ENCODE peak calls at places on chromosomes 11 and 22, in six cellular contexts. V is HTR-8/SVneo; Q is right lobe of liver; E is fibroblast of mammary gland; K is GM04504; U is activated naive CD4-positive, alpha-beta T cell treated with anti-CD3 and anti-CD28 coated beads, Interleukin-2, amount 10 ng/mL, durations not matched to agents 7 days and 5 days. R is an unnamed sample.

GRCh38 chr11:69533296-69534165 is 52.1 kb downstream of the LINC01488 start:
- DNase-seq in E (no peak), K (no peak), V (no peak), Q (no peak), U (no peak), R (no peak)

GRCh38 chr22:23376256-23376655 is 195.9 kb downstream of the BCR start:
- DNase-seq in K (no peak), Q (no peak), V (peak; percentile 9), E (peak; percentile 17), U (peak; percentile 63), R (no peak)

GRCh38 chr22:39149915-39150847 is 2.3 kb downstream of the CBX7 start:
- DNase-seq in Q (no peak), V (no peak), U (no peak), E (no peak), K (no peak), R (no peak)

GRCh38 chr11:5891216-5891800 is 1.7 kb upstream of the OR52E5 start:
- DNase-seq in U (no peak), V (no peak), E (peak; percentile 15), K (no peak), Q (no peak), R (no peak)

GRCh38 chr22:46472722-46473016 is 64.8 kb downstream of the CELSR1 start:
- DNase-seq in Q (no peak), V (no peak), K (no peak), U (no peak), E (no peak), R (no peak)

GRCh38 chr11:127252321-127252720 is 251.8 kb upstream of the KIRREL3 start:
- DNase-seq in Q (no peak), U (no peak), E (no peak), V (no peak), K (no peak), R (no peak)

GRCh38 chr11:104390696-104391095 is 226.7 kb upstream of the PDGFD start:
- DNase-seq in K (no peak), V (peak; percentile 33), U (no peak), E (no peak), Q (no peak), R (no peak)

GRCh38 chr11:50037282-50037681 is 4.6 kb downstream of the OR4C45 start:
- DNase-seq in U (no peak), K (no peak), E (no peak), Q (no peak), V (no peak), R (no peak)

GRCh38 chr11:74714904-74715303 is 16.3 kb downstream of the CHRDL2 start:
- DNase-seq in U (no peak), Q (no peak), E (no peak), K (no peak), V (no peak), R (no peak)

GRCh38 chr22:46797355-46797754 is 34.9 kb downstream of the TBC1D22A start:
- DNase-seq in Q (no peak), K (no peak), U (no peak), V (peak; percentile 18), E (peak; percentile 21), R (no peak)

GRCh38 chr22:26679003-26679629 is 21.7 kb downstream of the MIAT start:
- DNase-seq in V (peak; percentile 59), U (peak; percentile 83), E (peak; percentile 72), Q (peak; percentile 67), K (peak; percentile 62), R (peak; percentile 29)

GRCh38 chr11:75275581-75275980 is 35.0 kb downstream of the TPBGL start:
- DNase-seq in Q (no peak), K (no peak), V (no peak), E (no peak), U (peak; percentile 88), R (no peak)

GRCh38 chr22:49968831-49969661 is 8.5 kb downstream of the PIM3 start:
- DNase-seq in K (no peak), Q (peak; percentile 50), E (no peak), U (peak; percentile 19), V (no peak), R (peak; percentile 1)

GRCh38 chr22:32684822-32685187 is 116.7 kb upstream of the TIMP3 start:
- DNase-seq in V (no peak), K (no peak), E (no peak), U (no peak), Q (no peak), R (no peak)

GRCh38 chr11:125110506-125110905 is 920 bp downstream of the TMEM218 start:
- DNase-seq in U (no peak), E (peak; percentile 16), V (no peak), K (no peak), Q (no peak), R (no peak)

GRCh38 chr11:32348502-32348901 is 86.8 kb downstream of the WT1 start:
- DNase-seq in K (no peak), Q (no peak), E (no peak), V (no peak), U (no peak), R (no peak)

GRCh38 chr11:117983163-117983475 is 3.1 kb upstream of the IL10RA start:
- DNase-seq in Q (peak; percentile 20), K (no peak), V (no peak), E (no peak), U (no peak), R (no peak)

GRCh38 chr11:93614111-93614784 is 47.2 kb upstream of the CEP295 start:
- DNase-seq in V (no peak), U (peak; percentile 49), Q (no peak), E (no peak), K (no peak), R (no peak)

GRCh38 chr11:95097209-95097608 is 7.6 kb downstream of the ENDOD1 start:
- DNase-seq in U (no peak), E (no peak), K (no peak), Q (no peak), V (no peak), R (no peak)

GRCh38 chr11:45035440-45035839 is 84.8 kb upstream of the TP53I11 start:
- DNase-seq in K (no peak), U (no peak), Q (no peak), V (no peak), E (no peak), R (no peak)

GRCh38 chr11:34616086-34616485 is 4.8 kb upstream of the EHF start:
- DNase-seq in V (no peak), Q (no peak), K (no peak), E (no peak), U (no peak), R (no peak)

GRCh38 chr11:118913411-118914125 is 12.2 kb downstream of the BCL9L start:
- DNase-seq in K (no peak), E (no peak), U (peak; percentile 61), V (no peak), Q (no peak), R (no peak)

GRCh38 chr22:31490496-31490925 is 869 bp upstream of the EIF4ENIF1 start:
- DNase-seq in V (peak; percentile 42), U (peak; percentile 69), E (peak; percentile 72), K (peak; percentile 36), Q (peak; percentile 48), R (no peak)

GRCh38 chr11:10719616-10720015 is 26.1 kb upstream of the IRAG1 start:
- DNase-seq in V (no peak), E (no peak), K (no peak), U (no peak), Q (no peak), R (no peak)

GRCh38 chr22:46220921-46221320 is 29.2 kb downstream of the CDPF1 start:
- DNase-seq in U (no peak), Q (no peak), E (peak; percentile 61), K (no peak), V (no peak), R (no peak)

R was measured in thoracic aorta.